ENCODE peak calls at places on chromosomes 2 and 18, in eight cellular contexts. Y is foreskin fibroblast, J is GM06990, W is cardiac fibroblast, R is neural progenitor cell, C is AG04450, B is AG10803, Q is heart left ventricle. H is an unnamed sample.

GRCh38 chr2:128548461-128548891 is 229.8 kb upstream of the HS6ST1 start:
- DNase-seq in Y (no peak), J (no peak), W (no peak), R (no peak), C (no peak), B (no peak), Q (no peak), H (no peak)

GRCh38 chr2:73172963-73173362 is 29.4 kb upstream of the NOTO start:
- DNase-seq in Y (peak; percentile 24), J (peak; percentile 35), W (no peak), R (no peak), C (no peak), B (peak; percentile 17), Q (no peak), H (peak; percentile 71)

GRCh38 chr2:26892916-26893524 is 45.1 kb downstream of the DPYSL5 start:
- DNase-seq in Y (no peak), J (no peak), W (no peak), R (no peak), C (no peak), B (no peak), Q (no peak), H (no peak)

GRCh38 chr2:232385660-232386489 is 7.3 kb downstream of the ALPP start:
- DNase-seq in Y (peak; percentile 91), J (no peak), W (peak; percentile 93), R (peak; percentile 22), C (peak; percentile 50), B (peak; percentile 94), Q (no peak), H (no peak)

GRCh38 chr2:28506112-28506511 is 10.3 kb downstream of the PLB1 start:
- DNase-seq in Y (no peak), J (no peak), W (no peak), R (no peak), C (no peak), B (no peak), Q (no peak), H (no peak)

GRCh38 chr2:190333395-190333794 is 10.0 kb upstream of the INPP1 start:
- DNase-seq in Y (no peak), J (no peak), W (no peak), R (no peak), C (no peak), B (no peak), Q (no peak), H (no peak)

GRCh38 chr18:62957885-62958472 is 242.6 kb downstream of the PHLPP1 start:
- DNase-seq in Y (peak; percentile 54), J (no peak), W (peak; percentile 59), R (peak; percentile 55), C (no peak), B (peak; percentile 46), Q (peak; percentile 40), H (peak; percentile 70)

GRCh38 chr2:8588831-8589191 is 93.0 kb upstream of the ID2 start:
- DNase-seq in Y (no peak), J (no peak), W (no peak), R (no peak), C (no peak), B (no peak), Q (no peak), H (no peak)

GRCh38 chr2:225337183-225337582 is 62.3 kb upstream of the NYAP2 start:
- DNase-seq in Y (peak; percentile 79), J (no peak), W (no peak), R (peak; percentile 34), C (peak; percentile 45), B (peak; percentile 16), Q (no peak), H (no peak)

DNA sequence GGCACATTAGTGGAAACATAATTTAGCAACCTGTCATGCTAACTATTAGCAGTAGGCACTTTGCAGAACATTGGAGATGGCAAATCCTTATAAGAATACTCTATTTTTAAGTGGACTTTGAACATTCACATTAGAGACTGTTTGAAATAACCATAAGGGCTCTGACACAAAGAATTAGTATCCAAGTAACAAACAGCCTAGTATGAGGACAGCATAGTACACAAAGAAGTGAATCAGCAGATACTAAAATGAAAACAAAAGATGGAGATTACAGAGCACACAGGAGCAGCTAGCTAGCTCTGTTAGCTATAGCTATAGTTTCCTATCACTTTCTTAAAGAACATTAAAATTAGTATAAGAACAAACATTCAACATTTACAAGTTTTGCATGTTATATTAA is 256.3 kb upstream of the SPOPL start:
- DNase-seq in Y (peak; percentile 13), J (no peak), W (no peak), R (no peak), C (no peak), B (no peak), Q (no peak), H (no peak)
- H3K4me3 ChIP-seq in Y (no peak overlapping the region), J (no peak overlapping the region), W (no peak overlapping the region), R (no peak overlapping the region), C (no peak overlapping the region), B (no peak overlapping the region), Q (no peak overlapping the region), H (no peak overlapping the region)

DNA sequence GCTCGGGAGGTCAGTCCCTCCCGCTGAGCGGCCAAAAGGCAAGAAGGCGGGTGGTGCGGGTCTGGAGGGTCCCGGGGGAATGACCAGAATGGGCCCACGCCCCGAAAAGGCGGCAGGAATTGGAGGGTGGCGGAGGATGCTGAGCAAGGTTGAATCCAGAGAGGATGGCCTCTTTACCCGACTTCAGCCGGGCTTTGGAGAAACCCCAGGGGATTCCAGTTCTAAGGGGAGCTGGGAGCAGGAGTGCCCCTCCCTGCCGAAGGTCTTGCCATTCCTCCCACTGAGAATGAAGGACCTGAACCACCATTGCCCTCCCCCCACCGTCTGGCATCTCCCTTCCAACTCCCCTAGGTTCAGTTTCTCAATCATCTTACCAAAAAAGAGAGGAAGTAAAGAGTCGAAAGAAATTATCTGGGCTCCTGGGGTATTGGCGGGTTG is 38.9 kb upstream of the ATP6V1B1 start:
- DNase-seq in Y (no peak), J (no peak), W (no peak), R (no peak), C (no peak), B (no peak), Q (no peak), H (no peak)
- TF ChIP-seq CTCF in Y (no peak), J (no peak), W (no peak), R (no peak), C (no peak), B (no peak), Q (no peak), H (no peak)

GRCh38 chr2:234952270-234953115 is 676 bp downstream of the SH3BP4 start:
- DNase-seq in Y (peak; percentile 36), J (no peak), W (no peak), R (peak; percentile 66), C (no peak), B (no peak), Q (no peak), H (no peak)

GRCh38 chr2:234951386-234952269 is at the start of gene SH3BP4:
- DNase-seq in Y (peak; percentile 90), J (no peak), W (peak; percentile 87), R (peak; percentile 92), C (no peak), B (peak; percentile 82), Q (peak; percentile 90), H (no peak)

GRCh38 chr2:234949762-234950434 is 1.9 kb upstream of the SH3BP4 start:
- DNase-seq in Y (peak; percentile 96), J (no peak), W (peak; percentile 78), R (no peak), C (peak; percentile 99), B (peak; percentile 99), Q (no peak), H (no peak)

GRCh38 chr2:234950435-234950729 is 1.4 kb upstream of the SH3BP4 start:
- DNase-seq in Y (no peak), J (no peak), W (no peak), R (no peak), C (no peak), B (no peak), Q (no peak), H (no peak)

DNA sequence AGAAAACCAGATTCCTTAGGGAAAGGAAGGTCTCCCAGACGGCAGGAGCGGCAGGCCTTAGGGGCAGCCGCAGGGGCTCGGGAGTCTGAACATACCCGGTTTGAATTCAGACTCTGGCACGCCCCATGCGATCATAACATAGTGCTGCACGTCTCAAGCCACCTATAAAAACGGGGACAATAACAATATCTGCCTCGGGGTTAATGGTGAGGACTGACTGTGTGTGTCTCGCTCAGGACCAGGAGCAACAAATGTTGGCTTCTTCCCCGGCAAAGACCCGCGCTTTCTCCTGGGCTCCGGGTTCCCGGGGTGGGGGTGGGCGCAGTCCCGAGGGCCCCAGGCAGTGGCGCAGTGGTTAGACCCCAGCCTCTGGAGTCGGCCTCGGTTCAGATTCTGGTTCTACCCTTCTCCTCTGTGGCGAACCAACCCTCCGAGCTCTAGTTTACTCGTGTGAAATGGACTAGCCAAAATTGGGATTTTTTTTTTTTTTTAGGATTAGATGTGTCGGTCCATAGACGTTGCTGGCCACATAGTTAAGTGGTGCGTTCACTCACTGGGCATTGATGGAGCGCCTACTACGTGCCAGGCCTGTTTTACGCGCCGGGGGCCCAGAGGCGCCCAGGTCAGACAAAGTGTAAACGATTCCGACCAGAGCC is 959 bp upstream of the SH3BP4 start:
- DNase-seq in Y (peak; percentile 75), J (no peak), W (peak; percentile 56), R (peak; percentile 54), C (no peak), B (peak; percentile 75), Q (no peak), H (no peak)
- H3K4me3 ChIP-seq in Y (peak overlapping the region; percentile 57), J (no peak overlapping the region), W (peak overlapping the region; percentile 64), R (peak overlapping the region; percentile 85), C (peak overlapping the region; percentile 67), B (peak overlapping the region; percentile 73), Q (peak overlapping the region; percentile 71), H (no peak overlapping the region)

GRCh38 chr2:240043279-240043990 is 9.9 kb downstream of the OR6B3 start:
- DNase-seq in Y (no peak), J (no peak), W (no peak), R (no peak), C (no peak), B (no peak), Q (no peak), H (no peak)
- TF ChIP-seq CTCF in Y (no peak), J (no peak), W (no peak), R (no peak), C (no peak), B (no peak), Q (no peak), H (no peak)

DNA sequence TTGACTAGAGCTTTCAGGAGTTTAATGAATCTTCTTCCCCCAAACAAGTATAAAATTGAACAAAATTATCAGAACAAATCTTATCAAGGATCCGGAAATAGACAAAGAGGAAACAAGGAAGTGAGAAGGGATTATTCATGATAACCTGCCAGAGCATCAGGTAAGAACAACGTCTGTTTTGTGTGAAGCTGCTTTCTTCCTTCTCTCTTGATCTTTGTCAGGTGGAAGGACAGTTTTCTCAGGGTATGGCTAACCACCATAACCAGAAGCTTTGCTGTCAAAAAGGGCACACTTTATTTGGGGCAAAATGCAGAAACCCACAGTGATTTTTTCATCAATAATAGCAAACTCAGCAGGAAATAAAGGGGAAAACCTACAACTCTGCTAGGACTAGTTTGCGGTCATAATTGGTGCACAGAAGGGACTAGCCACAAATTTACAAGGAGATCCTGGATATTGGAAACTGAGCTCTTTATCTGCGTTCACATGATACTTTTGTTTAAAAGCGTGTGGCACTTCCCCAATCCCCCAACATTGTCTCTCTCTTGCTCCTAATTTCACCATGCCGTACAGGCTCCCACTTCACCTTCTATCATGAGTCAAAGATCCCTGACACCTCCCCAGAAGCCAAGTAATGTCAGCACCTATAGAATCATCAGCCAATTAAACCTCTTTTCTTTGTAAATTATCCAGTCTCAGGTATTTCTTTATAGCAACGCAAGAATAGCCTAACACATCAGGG is 124.2 kb downstream of the FSIP2 start:
- DNase-seq in Y (no peak), J (no peak), W (no peak), R (no peak), C (no peak), B (no peak), Q (no peak), H (no peak)
- H3K4me3 ChIP-seq in Y (no peak overlapping the region), J (no peak overlapping the region), W (no peak overlapping the region), R (no peak overlapping the region), C (no peak overlapping the region), B (no peak overlapping the region), Q (no peak overlapping the region), H (no peak overlapping the region)

H was measured in GM12865.